ENCODE peak calls at places on chromosomes 13 and 19, in four cellular contexts. L is B cell; S is HS-5; K is activated CD4-positive, alpha-beta T cell treated with anti-CD3 and anti-CD28 coated beads for 48 hours. Y is an unnamed sample.

GRCh38 chr13:96871470-96871869 is 122.8 kb downstream of the OXGR1 start:
- DNase-seq in L (no peak), S (no peak), K (no peak), Y (no peak)

GRCh38 chr13:32330438-32330837 is 15.1 kb downstream of the BRCA2 start:
- DNase-seq in L (no peak), S (no peak), K (no peak), Y (no peak)

GRCh38 chr19:55027472-55028337 is 10.4 kb downstream of the GP6 start:
- DNase-seq in L (no peak), S (no peak), K (no peak), Y (no peak)

GRCh38 chr13:85019121-85019520 is 780.1 kb downstream of the SLITRK6 start:
- DNase-seq in L (no peak), S (no peak), K (no peak), Y (no peak)

GRCh38 chr19:15631817-15632216 is 8.9 kb upstream of the CYP4F3 start:
- DNase-seq in L (peak), S (no peak), K (peak), Y (peak)

GRCh38 chr19:45455707-45456499 is 11.9 kb upstream of the FOSB start:
- DNase-seq in L (peak), S (peak), K (peak), Y (peak)

GRCh38 chr13:78376033-78376432 is 227.3 kb downstream of the POU4F1 start:
- DNase-seq in L (no peak), S (no peak), K (no peak), Y (no peak)

GRCh38 chr13:44236370-44236769 is 137.3 kb upstream of the SERP2 start:
- DNase-seq in L (no peak), S (no peak), K (no peak), Y (no peak)

GRCh38 chr13:52118595-52118994 is 10.3 kb downstream of the NEK5 start:
- DNase-seq in L (no peak), S (no peak), K (no peak), Y (no peak)

GRCh38 chr13:51246411-51247298 is 24.5 kb downstream of the FAM124A start:
- DNase-seq in L (no peak), S (no peak), K (no peak), Y (no peak)

GRCh38 chr19:4241824-4242430 is 5.0 kb upstream of the YJU2 start:
- DNase-seq in L (no peak), S (no peak), K (no peak), Y (no peak)

GRCh38 chr13:51834581-51835158 is 10.3 kb downstream of the TMEM272 start:
- DNase-seq in L (no peak), S (no peak), K (no peak), Y (no peak)

GRCh38 chr13:110254751-110255553 is 52.0 kb downstream of the COL4A1 start:
- DNase-seq in L (no peak), S (no peak), K (no peak), Y (no peak)

GRCh38 chr19:41591951-41592562 is 16.1 kb downstream of the CEACAM21 start:
- DNase-seq in L (no peak), S (no peak), K (no peak), Y (no peak)

GRCh38 chr19:16458391-16459128 is 13.2 kb downstream of the EPS15L1 start:
- DNase-seq in L (no peak), S (no peak), K (no peak), Y (no peak)

Y was measured in hepatic stellate cell.